ENCODE peak calls at places on chromosomes 11 and 22, in five cellular contexts. S, R, P, X and O are unnamed samples.

GRCh38 chr11:118911880-118912741 is 13.6 kb downstream of the BCL9L start:
- DNase-seq in S (peak), R (peak), P (peak), X (peak), O (peak)

GRCh38 chr22:21819183-21819770 is 48.2 kb downstream of the MAPK1 start:
- DNase-seq in S (no peak), R (no peak), P (no peak), X (no peak), O (no peak)

GRCh38 chr11:64843971-64844329 is 503 bp downstream of the CDC42BPG start:
- DNase-seq in S (no peak), R (no peak), P (no peak), X (no peak), O (no peak)

GRCh38 chr22:25237503-25237902 is 18.1 kb downstream of the CRYBB2 start:
- DNase-seq in S (no peak), R (no peak), P (no peak), X (no peak), O (no peak)

GRCh38 chr11:129729823-129730222 is 85.8 kb upstream of the TMEM45B start:
- DNase-seq in S (no peak), R (no peak), P (no peak), X (no peak), O (no peak)

GRCh38 chr11:120715239-120715638 is 203.7 kb downstream of the GRIK4 start:
- DNase-seq in S (no peak), R (no peak), P (no peak), X (no peak), O (no peak)

GRCh38 chr11:59187020-59187419 is 15.1 kb downstream of the DTX4 start:
- DNase-seq in S (no peak), R (no peak), P (no peak), X (no peak), O (no peak)

GRCh38 chr11:67052891-67053290 is 3.8 kb upstream of the RHOD start:
- DNase-seq in S (no peak), R (peak), P (no peak), X (no peak), O (no peak)

GRCh38 chr11:44835979-44836378 is 109.2 kb downstream of the TSPAN18 start:
- DNase-seq in S (no peak), R (no peak), P (no peak), X (no peak), O (no peak)

GRCh38 chr11:15483205-15483604 is 368.5 kb downstream of the INSC start:
- DNase-seq in S (no peak), R (no peak), P (no peak), X (no peak), O (no peak)

GRCh38 chr11:105609832-105610781 is at the start of gene GRIA4:
- DNase-seq in S (peak), R (no peak), P (no peak), X (peak), O (no peak)

GRCh38 chr11:114058871-114059277 is 637 bp upstream of the ZBTB16 start:
- DNase-seq in S (peak), R (no peak), P (peak), X (no peak), O (no peak)

GRCh38 chr11:76410771-76411423 is 29.8 kb downstream of the GVQW3 start:
- DNase-seq in S (no peak), R (no peak), P (no peak), X (no peak), O (no peak)

GRCh38 chr11:71395774-71396173 is 52.4 kb downstream of the DHCR7 start:
- DNase-seq in S (no peak), R (no peak), P (no peak), X (no peak), O (no peak)

GRCh38 chr11:71282581-71283351 is 30.4 kb upstream of the SHANK2 start:
- DNase-seq in S (no peak), R (peak), P (no peak), X (no peak), O (no peak)

GRCh38 chr11:65574963-65575567 is 788 bp upstream of the EHBP1L1 start:
- DNase-seq in S (peak), R (no peak), P (peak), X (no peak), O (no peak)

GRCh38 chr11:95067828-95068244 is 1.1 kb downstream of the SRSF8 start:
- DNase-seq in S (no peak), R (peak), P (peak), X (no peak), O (no peak)

GRCh38 chr11:64244966-64245365 is 1.8 kb downstream of the PPP1R14B start:
- DNase-seq in S (no peak), R (no peak), P (no peak), X (no peak), O (no peak)

GRCh38 chr11:112965601-112966125 is 4.4 kb downstream of the NCAM1 start:
- DNase-seq in S (no peak), R (no peak), P (peak), X (no peak), O (no peak)

GRCh38 chr11:7890417-7891179 is 40.5 kb downstream of the OR10A6 start:
- DNase-seq in S (no peak), R (no peak), P (no peak), X (no peak), O (no peak)

GRCh38 chr22:46001426-46002106 is 24.6 kb upstream of the WNT7B start:
- DNase-seq in S (no peak), R (no peak), P (no peak), X (no peak), O (no peak)

GRCh38 chr11:78940500-78941225 is 366.0 kb upstream of the NARS2 start:
- DNase-seq in S (no peak), R (no peak), P (no peak), X (no peak), O (no peak)

GRCh38 chr11:72380132-72380503 is 54.2 kb downstream of the CLPB start:
- DNase-seq in S (no peak), R (no peak), P (no peak), X (peak), O (no peak)

GRCh38 chr11:58907780-58908179 is 31.5 kb upstream of the GLYATL1 start:
- DNase-seq in S (no peak), R (no peak), P (no peak), X (no peak), O (no peak)

GRCh38 chr11:15770798-15771414 is 585.4 kb downstream of the SOX6 start:
- DNase-seq in S (peak), R (peak), P (no peak), X (peak), O (no peak)

GRCh38 chr22:30921108-30921507 is 47.5 kb downstream of the MORC2 start:
- DNase-seq in S (peak), R (peak), P (no peak), X (no peak), O (no peak)

GRCh38 chr11:44223261-44223660 is 86.7 kb downstream of the ALX4 start:
- DNase-seq in S (peak), R (no peak), P (no peak), X (peak), O (no peak)

GRCh38 chr11:14764899-14765527 is 121.4 kb downstream of the PDE3B start:
- DNase-seq in S (peak), R (no peak), P (no peak), X (peak), O (no peak)

GRCh38 chr11:20634781-20635180 is 34.6 kb upstream of the NELL1 start:
- DNase-seq in S (no peak), R (no peak), P (no peak), X (no peak), O (no peak)

GRCh38 chr11:20632169-20632532 is 32.7 kb downstream of the SLC6A5 start:
- DNase-seq in S (no peak), R (no peak), P (no peak), X (no peak), O (no peak)

GRCh38 chr11:20638074-20638473 is 31.3 kb upstream of the NELL1 start:
- DNase-seq in S (no peak), R (no peak), P (no peak), X (no peak), O (no peak)

GRCh38 chr11:20631525-20632168 is 32.2 kb downstream of the SLC6A5 start:
- DNase-seq in S (no peak), R (no peak), P (no peak), X (no peak), O (no peak)

GRCh38 chr11:20634044-20634443 is 34.6 kb downstream of the SLC6A5 start:
- DNase-seq in S (peak), R (no peak), P (no peak), X (no peak), O (no peak)
- TF ChIP-seq CTCF in S (peak), R (no peak), P (no peak), X (no peak), O (no peak)

DNA sequence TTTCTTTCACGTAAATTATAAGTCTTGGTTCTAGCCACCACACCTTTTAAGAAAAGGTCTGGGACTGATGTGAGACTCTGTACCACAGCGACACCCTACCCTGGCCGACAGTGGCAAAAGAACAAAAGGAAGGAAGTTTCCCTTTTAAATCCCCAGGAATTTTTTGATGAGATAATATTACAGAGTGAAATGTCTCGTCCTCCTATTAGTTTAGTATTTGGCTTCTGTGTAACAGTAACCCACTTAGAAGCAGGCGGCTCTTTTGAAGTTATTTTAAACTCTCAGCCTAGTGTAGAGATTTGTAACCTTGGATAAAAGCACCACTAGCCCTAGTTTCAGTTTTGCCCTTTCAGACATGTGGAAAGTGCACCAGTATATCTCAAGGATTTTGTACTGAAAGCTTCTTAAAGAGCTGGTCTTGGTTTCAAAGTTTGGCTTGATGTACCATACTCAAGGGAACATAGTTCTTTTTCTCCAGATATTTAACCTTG is 84.1 kb downstream of the C22orf31 start:
- DNase-seq in S (peak), R (no peak), P (peak), X (no peak), O (no peak)
- TF ChIP-seq CTCF in S (no peak), R (no peak), P (no peak), X (no peak), O (no peak)

DNA sequence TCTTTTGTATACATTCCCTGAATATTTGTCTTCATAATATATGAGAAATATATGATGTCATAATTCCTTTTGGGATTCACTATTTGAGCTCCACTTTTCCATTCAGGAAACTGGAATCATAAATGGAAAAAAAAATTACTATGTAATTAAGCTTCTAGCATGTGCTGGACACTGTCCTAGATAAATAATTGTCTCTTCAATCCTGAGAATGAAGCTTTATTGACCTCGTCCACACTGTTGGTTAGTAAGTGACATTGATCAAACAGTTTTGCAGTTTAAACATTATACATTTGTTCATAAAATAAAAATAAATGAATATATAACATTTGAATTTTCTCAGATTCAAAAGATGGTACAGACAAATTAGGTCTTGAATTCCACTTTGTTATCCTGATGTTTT is 1691.2 kb downstream of the LRRC4C start:
- DNase-seq in S (no peak), R (no peak), P (no peak), X (no peak), O (no peak)
- TF ChIP-seq CTCF in S (no peak), R (no peak), P (no peak), X (no peak), O (no peak)

GRCh38 chr11:57741132-57742086 is at the start of gene SELENOH:
- DNase-seq in S (peak), R (peak), P (peak), X (peak), O (peak)
- TF ChIP-seq CTCF in S (no peak), R (no peak), P (no peak), X (no peak), O (no peak)

DNA sequence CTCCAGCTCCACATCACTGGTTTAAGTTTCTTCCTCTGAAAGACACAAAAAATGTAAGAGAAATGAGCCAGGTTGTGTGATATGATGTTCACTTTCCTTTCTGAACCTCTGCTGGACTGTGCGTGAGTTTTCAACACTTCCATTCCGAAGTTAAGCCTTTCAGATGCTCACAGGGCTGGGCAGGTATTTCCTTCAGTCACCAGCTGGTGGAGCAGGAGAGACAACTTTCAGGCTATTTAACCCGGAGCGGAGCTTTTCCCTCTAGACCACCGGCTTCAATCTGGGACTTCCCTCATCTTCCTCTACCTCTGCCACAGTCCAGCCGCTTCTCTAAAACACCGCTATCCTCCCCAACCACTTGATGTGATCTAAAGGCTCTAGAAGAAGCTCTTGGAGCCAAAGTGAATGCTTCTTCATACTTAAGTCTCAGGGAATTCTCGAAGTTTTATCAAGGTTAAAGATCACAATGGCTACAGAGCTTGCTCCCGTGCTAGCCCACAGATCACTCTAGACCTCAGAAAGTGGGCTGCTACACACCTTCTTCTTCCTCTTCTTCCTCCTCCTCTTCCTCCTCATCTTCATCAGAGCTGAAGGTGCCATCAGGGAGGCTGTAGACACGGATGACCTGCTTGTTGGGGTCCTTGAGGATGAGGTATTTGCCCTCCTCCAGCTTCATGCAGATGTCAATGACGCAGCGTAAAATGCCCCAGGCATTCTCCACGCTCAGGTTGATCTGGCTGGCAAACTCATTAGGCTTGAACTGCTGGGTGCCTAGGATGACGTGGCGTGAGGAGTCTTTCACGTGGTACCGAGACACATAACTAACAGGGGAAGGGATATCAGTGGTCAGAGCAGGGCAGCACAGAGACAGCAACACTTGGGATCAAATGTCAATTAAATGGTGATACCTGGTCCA is 4.4 kb upstream of the FOXRED2 start:
- DNase-seq in S (peak), R (no peak), P (peak), X (peak), O (no peak)
- TF ChIP-seq CTCF in S (peak), R (peak), P (peak), X (peak), O (peak)

DNA sequence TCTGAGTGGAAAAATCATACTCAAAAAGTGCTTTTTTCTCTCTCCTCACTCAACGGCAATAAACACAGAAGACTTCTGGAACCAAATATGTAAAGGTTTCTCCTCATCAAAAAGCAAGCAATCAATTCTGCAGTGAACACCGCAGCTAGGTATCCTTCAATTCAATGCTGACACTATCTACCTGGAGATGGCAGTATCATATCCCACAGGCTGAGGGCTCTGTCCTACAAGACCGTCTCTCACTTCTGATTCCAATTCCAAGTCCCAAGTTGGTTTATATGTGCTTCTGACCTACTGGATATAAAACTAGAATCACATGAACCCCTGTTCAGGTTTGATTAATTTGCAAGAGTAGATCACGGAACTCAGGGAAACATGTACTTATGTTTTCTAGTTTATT is 59.7 kb upstream of the LUZP2 start:
- DNase-seq in S (no peak), R (no peak), P (no peak), X (no peak), O (no peak)
- TF ChIP-seq CTCF in S (no peak), R (no peak), P (no peak), X (no peak), O (no peak)

DNA sequence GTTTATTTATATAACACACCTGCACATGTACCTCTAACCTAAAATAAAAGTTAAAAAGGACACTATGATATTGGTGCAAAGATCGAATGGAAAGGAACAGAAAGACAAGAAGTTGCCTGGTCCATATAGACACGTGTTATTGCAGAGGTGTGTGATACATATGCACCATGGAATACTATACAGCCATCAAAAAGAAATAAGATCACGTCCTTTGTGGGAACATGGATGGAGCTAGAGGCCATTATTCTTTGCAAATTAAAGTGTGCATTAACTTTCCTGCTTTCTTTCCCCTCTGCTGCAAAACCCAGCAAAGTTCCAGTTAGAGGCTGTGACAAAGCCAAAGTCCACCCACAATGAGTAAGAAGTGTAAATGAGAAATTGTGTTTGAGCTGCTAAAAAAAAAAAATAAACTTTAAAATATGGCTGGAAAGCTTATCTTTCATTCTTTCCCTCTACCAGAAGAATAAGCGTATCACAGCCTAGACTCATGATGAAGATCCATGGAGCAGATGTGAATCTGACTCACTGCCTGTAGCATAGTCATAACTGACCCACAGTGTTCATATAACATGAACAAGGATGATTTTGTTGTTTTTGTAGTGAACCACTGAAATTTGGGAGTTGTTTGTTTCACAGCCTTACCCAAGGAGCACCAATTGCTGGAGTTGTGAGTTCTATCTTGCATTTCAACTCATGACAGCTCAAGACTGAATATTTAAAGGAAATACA is 9.6 kb downstream of the OR52K1 start:
- DNase-seq in S (peak), R (no peak), P (no peak), X (peak), O (no peak)
- TF ChIP-seq CTCF in S (no peak), R (no peak), P (no peak), X (no peak), O (no peak)